ENCODE peak calls at places on chromosomes 16 and 17, in eight cellular contexts. X is colonic mucosa; Y is caudate nucleus; B is CD4-positive, alpha-beta memory T cell; D is lower lobe of right lung; S is CD8-positive, alpha-beta memory T cell; Q is tibial artery; I is A549. U is an unnamed sample.

GRCh38 chr16:10770907-10771306 is 27.3 kb downstream of the NUBP1 start:
- DNase-seq in D (no peak), Y (no peak), S (no peak), B (peak), I (no peak), Q (no peak), X (no peak), U (no peak)

GRCh38 chr17:58703137-58703846 is 10.9 kb downstream of the RAD51C start:
- DNase-seq in B (no peak), Y (no peak), I (no peak), X (no peak), D (no peak), S (no peak), Q (no peak), U (no peak)

GRCh38 chr17:4249452-4250029 is 14.2 kb downstream of the ANKFY1 start:
- DNase-seq in Y (no peak), Q (no peak), S (no peak), B (no peak), X (no peak), I (peak), D (no peak), U (no peak)

GRCh38 chr17:43217614-43218087 is 6.0 kb downstream of the TMEM106A start:
- DNase-seq in Q (no peak), X (no peak), I (no peak), Y (no peak), B (no peak), S (no peak), D (no peak), U (peak)

GRCh38 chr17:57940217-57940616 is 15.0 kb downstream of the CUEDC1 start:
- DNase-seq in I (peak), D (no peak), Y (no peak), Q (no peak), B (no peak), X (no peak), S (no peak), U (peak)

GRCh38 chr16:87960851-87961250 is 9.6 kb downstream of the BANP start:
- DNase-seq in D (no peak), B (no peak), X (no peak), S (no peak), Y (no peak), Q (no peak), I (no peak), U (no peak)

GRCh38 chr16:81008151-81008789 is 1.3 kb downstream of the CENPN start:
- DNase-seq in D (no peak), X (peak), Q (no peak), I (no peak), B (no peak), S (no peak), Y (no peak), U (no peak)

GRCh38 chr17:1511290-1511689 is 5.1 kb downstream of the INPP5K start:
- DNase-seq in Y (no peak), D (no peak), B (no peak), I (no peak), X (peak), S (no peak), Q (peak), U (no peak)

GRCh38 chr16:89246903-89247733 is 29.6 kb downstream of the ZNF778 start:
- DNase-seq in Y (peak), I (peak), Q (peak), X (peak), D (peak), S (peak), B (peak), U (no peak)

GRCh38 chr17:29042679-29043538 is at the start of gene PIPOX:
- DNase-seq in S (no peak), X (no peak), Y (no peak), B (no peak), Q (no peak), I (peak), D (peak), U (peak)

GRCh38 chr16:49382916-49383315 is 9.3 kb downstream of the C16orf78 start:
- DNase-seq in I (peak), B (no peak), X (no peak), D (no peak), Y (no peak), S (no peak), Q (no peak), U (peak)

GRCh38 chr16:88528902-88529318 is 41.3 kb upstream of the ZC3H18 start:
- DNase-seq in Q (no peak), B (no peak), X (no peak), D (no peak), S (no peak), I (no peak), Y (no peak), U (no peak)

GRCh38 chr16:84528317-84528716 is 23.9 kb upstream of the MEAK7 start:
- DNase-seq in Y (no peak), I (no peak), Q (no peak), X (no peak), S (no peak), D (no peak), B (no peak), U (no peak)

GRCh38 chr16:77364770-77365169 is 70.1 kb downstream of the ADAMTS18 start:
- DNase-seq in I (no peak), Y (no peak), Q (no peak), S (no peak), B (no peak), X (no peak), D (no peak), U (no peak)
- H3K27ac ChIP-seq in I (no peak), Y (no peak), Q (no peak), S (no peak), B (no peak), X (no peak), D (no peak), U (no peak)

DNA sequence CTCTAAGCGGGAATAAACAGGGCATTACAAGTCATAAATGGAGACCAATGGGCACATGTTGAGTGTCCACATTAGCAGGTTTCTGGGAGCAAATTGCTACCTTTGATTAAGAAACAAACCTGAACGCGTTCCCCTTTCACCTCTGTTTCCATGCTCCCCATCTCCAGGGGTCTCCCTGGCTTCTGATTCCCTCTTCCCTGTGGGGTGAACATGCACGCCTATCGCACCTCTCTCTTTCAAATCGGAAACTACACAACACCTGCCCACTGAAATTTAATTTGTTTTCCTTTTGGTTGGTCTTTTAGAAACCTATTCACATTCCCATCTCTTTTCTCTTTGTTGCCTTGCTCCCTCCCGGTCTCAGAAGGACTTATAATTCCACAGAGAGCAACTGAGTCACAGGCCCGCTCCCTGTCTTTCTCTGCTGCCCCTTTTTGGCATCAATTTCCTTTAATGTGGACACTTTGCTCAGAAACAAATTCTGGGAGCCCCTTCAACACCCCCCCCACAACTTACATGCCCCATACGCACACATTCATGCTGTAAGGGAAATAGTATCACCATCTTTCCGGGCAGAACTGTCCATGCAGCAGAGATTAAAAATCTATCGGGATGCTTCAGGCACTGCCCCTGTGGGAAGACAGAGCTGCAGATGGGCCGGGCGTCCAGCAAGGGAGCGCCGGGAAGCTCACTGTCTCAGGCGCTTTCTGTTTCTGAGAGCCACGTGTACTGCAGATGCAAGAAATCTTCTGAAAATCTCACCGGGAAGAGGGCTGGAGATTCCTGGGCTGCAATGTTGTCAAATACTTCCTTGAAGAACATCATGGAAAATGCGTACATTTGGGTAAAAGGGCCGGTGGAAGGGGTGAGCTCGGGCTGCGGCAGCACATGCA is 7.2 kb upstream of the FOXF1 start:
- DNase-seq in S (no peak), B (no peak), D (no peak), Y (no peak), X (no peak), I (no peak), Q (no peak), U (no peak)
- H3K27ac ChIP-seq in S (no peak), B (no peak), D (peak), Y (no peak), X (peak), I (no peak), Q (no peak), U (no peak)

DNA sequence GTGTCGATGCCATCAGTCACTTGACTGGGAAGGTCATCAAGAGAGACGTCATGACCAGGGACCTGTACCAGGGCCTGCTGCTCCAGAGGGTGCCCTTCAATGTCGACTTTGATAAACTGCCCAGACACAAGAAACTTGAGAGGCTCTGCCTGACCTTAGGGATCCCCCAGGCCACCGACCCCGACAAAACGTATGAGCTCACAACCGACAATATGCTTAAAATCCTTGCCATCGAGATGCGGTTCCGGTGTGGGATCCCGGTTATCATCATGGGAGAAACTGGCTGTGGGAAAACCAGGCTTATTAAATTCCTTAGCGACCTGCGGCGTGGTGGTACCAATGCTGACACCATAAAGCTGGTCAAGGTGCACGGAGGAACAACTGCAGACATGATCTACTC is 69.6 kb upstream of the ENDOV start:
- DNase-seq in X (no peak), D (no peak), Q (no peak), S (no peak), Y (no peak), I (no peak), B (no peak), U (no peak)
- H3K27ac ChIP-seq in X (no peak), D (no peak), Q (no peak), S (no peak), Y (no peak), I (no peak), B (no peak), U (no peak)

DNA sequence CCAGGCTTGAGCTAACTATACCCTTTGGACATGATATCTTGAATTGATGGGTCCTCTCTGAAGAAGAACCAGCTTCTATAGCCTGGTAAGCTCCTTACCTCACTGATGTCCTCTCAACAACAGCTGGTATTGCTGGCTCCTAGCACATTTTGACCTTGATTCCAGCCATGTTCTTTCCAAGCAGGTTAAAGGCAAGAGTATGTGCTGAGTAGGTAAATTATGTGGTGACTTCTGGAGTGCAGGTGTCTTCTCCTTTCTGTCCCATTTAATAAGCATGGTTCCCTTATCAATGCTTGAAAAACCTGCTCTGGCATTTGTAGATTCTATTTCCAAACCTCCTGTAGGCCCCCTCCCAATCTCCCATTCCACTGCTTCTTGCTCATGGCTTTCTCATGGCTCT is 300.1 kb downstream of the UTP18 start:
- DNase-seq in S (no peak), Y (no peak), X (no peak), Q (no peak), I (no peak), B (no peak), D (no peak), U (no peak)
- H3K27ac ChIP-seq in S (no peak), Y (no peak), X (no peak), Q (no peak), I (no peak), B (no peak), D (no peak), U (no peak)

DNA sequence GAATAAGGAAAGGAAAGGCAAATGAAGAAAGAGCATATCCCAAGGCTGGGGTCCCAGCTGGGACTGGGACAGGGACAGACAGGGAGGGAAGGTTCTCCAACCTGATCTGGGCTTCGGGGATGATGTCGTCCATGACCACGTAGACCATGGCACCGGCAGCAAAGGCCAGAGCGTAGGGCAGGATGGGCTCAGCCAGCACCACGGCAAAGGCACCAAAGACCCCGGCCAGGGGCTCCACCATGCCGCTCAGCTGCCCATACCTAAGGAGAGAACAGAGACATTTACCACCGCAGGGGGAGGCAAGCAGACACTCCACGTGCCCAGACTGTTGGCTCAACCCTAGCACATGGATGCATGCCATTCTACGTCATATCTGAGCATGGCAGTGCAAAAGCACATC is 443.8 kb downstream of the SLC39A11 start:
- DNase-seq in Q (no peak), I (no peak), S (no peak), X (no peak), B (no peak), D (no peak), Y (no peak), U (no peak)
- H3K27ac ChIP-seq in Q (no peak), I (no peak), S (no peak), X (no peak), B (no peak), D (no peak), Y (no peak), U (no peak)

DNA sequence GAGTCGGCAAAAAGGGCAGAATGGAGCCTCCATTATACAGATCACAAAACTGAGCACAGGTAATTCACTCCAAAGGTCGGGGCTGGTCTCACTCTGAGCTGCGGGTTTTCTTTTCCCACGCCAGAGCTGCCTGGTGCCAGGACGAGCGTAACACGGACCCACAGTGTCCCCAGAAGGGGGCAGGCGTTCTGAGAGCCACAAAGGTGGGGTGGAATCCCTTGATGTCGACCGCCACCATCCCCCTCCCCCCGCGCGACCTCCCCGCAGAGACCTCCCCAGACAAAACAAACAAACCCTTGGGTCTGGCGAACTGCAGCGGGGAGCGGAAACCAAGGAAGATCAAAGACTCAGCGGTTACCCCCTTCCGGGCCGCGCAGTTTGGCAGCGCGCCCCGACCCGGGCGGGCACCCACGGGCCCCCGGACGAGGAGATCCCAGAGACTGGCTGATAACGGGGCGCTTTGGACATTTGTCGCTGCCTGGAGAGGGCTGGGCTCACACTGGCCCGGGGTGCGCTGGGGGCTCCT is 793 bp upstream of the NKD1 start:
- DNase-seq in I (peak), X (peak), Q (peak), S (peak), D (peak), Y (no peak), B (peak), U (peak)
- H3K27ac ChIP-seq in I (no peak), X (no peak), Q (peak), S (no peak), D (no peak), Y (no peak), B (no peak), U (no peak)

DNA sequence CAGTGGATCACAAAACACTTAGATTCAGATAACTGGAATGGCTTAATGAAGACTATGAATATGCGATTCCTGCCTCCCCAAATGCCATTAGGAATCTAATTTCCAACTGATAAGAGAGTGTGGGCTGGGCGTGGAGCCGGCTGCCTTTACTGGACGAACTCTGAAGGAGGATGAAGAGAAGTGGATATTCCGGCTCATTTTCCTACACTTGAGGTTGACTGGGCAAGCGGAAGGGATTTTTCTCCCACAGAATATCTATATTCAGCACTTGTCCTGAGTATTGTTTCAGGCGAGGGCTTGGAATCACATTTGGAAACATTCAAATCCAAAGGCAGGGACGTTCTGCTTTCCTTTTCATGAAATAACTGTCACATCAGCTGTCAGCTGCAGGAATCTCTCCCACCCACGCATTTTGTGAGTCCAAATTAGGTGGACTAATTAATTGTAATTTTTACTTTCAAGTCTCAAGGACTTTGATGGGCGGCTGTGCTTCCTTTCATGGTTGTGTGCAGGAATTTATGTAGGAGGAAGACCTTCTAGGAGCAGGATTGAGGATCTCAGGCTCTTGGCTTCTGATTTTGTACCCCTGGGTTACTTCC is 138.5 kb downstream of the PITPNC1 start:
- DNase-seq in Q (no peak), I (no peak), S (no peak), B (no peak), D (no peak), X (no peak), Y (no peak), U (no peak)
- H3K27ac ChIP-seq in Q (no peak), I (no peak), S (no peak), B (no peak), D (no peak), X (no peak), Y (peak), U (no peak)

U was measured in WERI-Rb-1.